ENCODE peak calls at places on chromosomes 13 and 19, in five cellular contexts. One of them, this sample, is unnamed.

GRCh38 chr13:99908129-99908805 is 63.3 kb downstream of the ZIC5 start:
- DNase-seq in neural progenitor cell: no peak
- DNase-seq in adrenal gland: no peak
- DNase-seq in BJ: no peak
- DNase-seq in AG10803: no peak
- DNase-seq in this sample: no peak

GRCh38 chr13:26254583-26255102 is 714 bp downstream of the CDK8 start:
- DNase-seq in neural progenitor cell: peak; percentile 68
- DNase-seq in adrenal gland: peak; percentile 62
- DNase-seq in BJ: peak; percentile 1
- DNase-seq in AG10803: peak; percentile 40
- DNase-seq in this sample: peak; percentile 58

GRCh38 chr19:1150333-1151036 is 23.6 kb downstream of the SBNO2 start:
- DNase-seq in neural progenitor cell: no peak
- DNase-seq in adrenal gland: no peak
- DNase-seq in BJ: no peak
- DNase-seq in AG10803: no peak
- DNase-seq in this sample: no peak

GRCh38 chr19:44747739-44748425 is 626 bp upstream of the BCL3 start:
- DNase-seq in neural progenitor cell: peak; percentile 17
- DNase-seq in adrenal gland: peak; percentile 78
- DNase-seq in BJ: no peak
- DNase-seq in AG10803: peak; percentile 61
- DNase-seq in this sample: no peak

GRCh38 chr19:41699968-41700323 is 8.5 kb upstream of the CEACAM5 start:
- DNase-seq in neural progenitor cell: no peak
- DNase-seq in adrenal gland: no peak
- DNase-seq in BJ: no peak
- DNase-seq in AG10803: no peak
- DNase-seq in this sample: no peak

GRCh38 chr19:55642153-55643002 is 1.1 kb upstream of the ZNF581 start:
- DNase-seq in neural progenitor cell: peak; percentile 57
- DNase-seq in adrenal gland: peak; percentile 50
- DNase-seq in BJ: no peak
- DNase-seq in AG10803: no peak
- DNase-seq in this sample: no peak

GRCh38 chr13:107608736-107609135 is 606.6 kb downstream of the LIG4 start:
- DNase-seq in neural progenitor cell: no peak
- DNase-seq in adrenal gland: no peak
- DNase-seq in BJ: no peak
- DNase-seq in AG10803: no peak
- DNase-seq in this sample: no peak

GRCh38 chr13:39597828-39598227 is 5.2 kb downstream of the LHFPL6 start:
- DNase-seq in neural progenitor cell: no peak
- DNase-seq in adrenal gland: no peak
- DNase-seq in BJ: no peak
- DNase-seq in AG10803: peak; percentile 40
- DNase-seq in this sample: no peak

GRCh38 chr13:112248406-112248760 is 127.8 kb upstream of the SPACA7 start:
- DNase-seq in neural progenitor cell: no peak
- DNase-seq in adrenal gland: no peak
- DNase-seq in BJ: no peak
- DNase-seq in AG10803: no peak
- DNase-seq in this sample: no peak

GRCh38 chr19:5850189-5850588 is 1.1 kb downstream of the FUT3 start:
- DNase-seq in neural progenitor cell: no peak
- DNase-seq in adrenal gland: no peak
- DNase-seq in BJ: no peak
- DNase-seq in AG10803: no peak
- DNase-seq in this sample: no peak

GRCh38 chr13:112219753-112220152 is 152.8 kb downstream of the SOX1 start:
- DNase-seq in neural progenitor cell: no peak
- DNase-seq in adrenal gland: no peak
- DNase-seq in BJ: no peak
- DNase-seq in AG10803: no peak
- DNase-seq in this sample: no peak

GRCh38 chr19:45251452-45252354 is 632 bp downstream of the MARK4 start:
- DNase-seq in neural progenitor cell: peak; percentile 74
- DNase-seq in adrenal gland: peak; percentile 39
- DNase-seq in BJ: no peak
- DNase-seq in AG10803: peak; percentile 21
- DNase-seq in this sample: peak; percentile 77

GRCh38 chr13:35599385-35599784 is 122.9 kb upstream of the MAB21L1 start:
- DNase-seq in neural progenitor cell: peak; percentile 6
- DNase-seq in adrenal gland: no peak
- DNase-seq in BJ: no peak
- DNase-seq in AG10803: peak; percentile 12
- DNase-seq in this sample: no peak

GRCh38 chr13:37769078-37769477 is 100.5 kb downstream of the TRPC4 start:
- DNase-seq in neural progenitor cell: no peak
- DNase-seq in adrenal gland: no peak
- DNase-seq in BJ: no peak
- DNase-seq in AG10803: no peak
- DNase-seq in this sample: no peak
- TF ChIP-seq CTCF in neural progenitor cell: peak; percentile 36
- TF ChIP-seq CTCF in adrenal gland: no peak
- TF ChIP-seq CTCF in BJ: peak; percentile 28
- TF ChIP-seq CTCF in AG10803: peak; percentile 32
- TF ChIP-seq CTCF in this sample: no peak

GRCh38 chr13:102566513-102566912 is 30.3 kb upstream of the TPP2 start:
- DNase-seq in neural progenitor cell: no peak
- DNase-seq in adrenal gland: no peak
- DNase-seq in BJ: no peak
- DNase-seq in AG10803: no peak
- DNase-seq in this sample: no peak

GRCh38 chr13:102569488-102569887 is 27.3 kb upstream of the TPP2 start:
- DNase-seq in neural progenitor cell: no peak
- DNase-seq in adrenal gland: no peak
- DNase-seq in BJ: peak; percentile 50
- DNase-seq in AG10803: peak; percentile 85
- DNase-seq in this sample: no peak

GRCh38 chr13:102567857-102568256 is 28.9 kb upstream of the TPP2 start:
- DNase-seq in neural progenitor cell: no peak
- DNase-seq in adrenal gland: no peak
- DNase-seq in BJ: no peak
- DNase-seq in AG10803: no peak
- DNase-seq in this sample: no peak

DNA sequence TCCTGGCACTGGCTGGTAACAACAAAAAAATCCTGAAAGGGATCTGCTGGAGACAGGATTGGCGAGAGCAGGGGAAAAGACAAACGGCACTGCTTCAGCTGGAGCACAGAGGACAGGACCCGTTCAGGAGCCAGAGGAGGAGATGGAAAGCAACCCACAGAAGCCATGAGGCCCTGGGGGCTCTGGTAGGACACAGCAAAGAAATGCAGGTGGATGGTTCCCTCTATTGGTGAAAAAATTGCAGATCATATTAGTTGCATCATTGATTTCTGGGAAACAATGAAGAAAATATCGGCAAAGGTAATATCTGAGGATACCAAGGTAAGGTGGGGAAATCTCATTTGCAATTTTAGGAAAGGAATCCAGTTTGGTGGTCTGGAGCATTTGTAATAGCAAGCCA is 25.7 kb upstream of the TPP2 start:
- DNase-seq in neural progenitor cell: no peak
- DNase-seq in adrenal gland: no peak
- DNase-seq in BJ: no peak
- DNase-seq in AG10803: no peak
- DNase-seq in this sample: no peak
- TF ChIP-seq CTCF in neural progenitor cell: peak; percentile 24
- TF ChIP-seq CTCF in adrenal gland: no peak
- TF ChIP-seq CTCF in BJ: no peak
- TF ChIP-seq CTCF in AG10803: peak; percentile 21
- TF ChIP-seq CTCF in this sample: no peak

GRCh38 chr13:93004919-93005318 is 221.7 kb upstream of the GPC6 start:
- DNase-seq in neural progenitor cell: peak; percentile 18
- DNase-seq in adrenal gland: no peak
- DNase-seq in BJ: no peak
- DNase-seq in AG10803: peak; percentile 9
- DNase-seq in this sample: no peak
- TF ChIP-seq CTCF in neural progenitor cell: peak; percentile 43
- TF ChIP-seq CTCF in adrenal gland: no peak
- TF ChIP-seq CTCF in BJ: no peak
- TF ChIP-seq CTCF in AG10803: peak; percentile 40
- TF ChIP-seq CTCF in this sample: no peak

GRCh38 chr19:34998777-34999497 is 1.2 kb upstream of the GRAMD1A start:
- DNase-seq in neural progenitor cell: no peak
- DNase-seq in adrenal gland: no peak
- DNase-seq in BJ: no peak
- DNase-seq in AG10803: no peak
- DNase-seq in this sample: peak; percentile 22
- TF ChIP-seq CTCF in neural progenitor cell: no peak
- TF ChIP-seq CTCF in adrenal gland: no peak
- TF ChIP-seq CTCF in BJ: no peak
- TF ChIP-seq CTCF in AG10803: no peak
- TF ChIP-seq CTCF in this sample: no peak

This sample was measured in GM13976.